ENCODE peak calls at places on chromosomes 2 and 18, in nine cellular contexts. D, R, W, U, C, Y, O, Q and J are unnamed samples.

GRCh38 chr2:157056200-157056676 is 201.3 kb upstream of the GALNT5 start:
- DNase-seq in Q (no peak), C (no peak), W (no peak), D (no peak), O (no peak), U (peak), Y (no peak), R (no peak), J (no peak)

GRCh38 chr2:41944218-41944880 is 103.5 kb upstream of the PKDCC start:
- DNase-seq in W (no peak), Y (no peak), R (no peak), Q (no peak), C (no peak), U (no peak), O (no peak), D (no peak), J (no peak)

GRCh38 chr18:29147944-29148343 is 971.0 kb upstream of the CDH2 start:
- DNase-seq in U (peak), O (no peak), W (peak), C (no peak), D (peak), Y (no peak), Q (no peak), R (no peak), J (no peak)

GRCh38 chr2:144331652-144332355 is 188.1 kb downstream of the ZEB2 start:
- DNase-seq in C (no peak), O (no peak), D (peak), Q (peak), U (no peak), Y (peak), W (peak), R (peak), J (no peak)

GRCh38 chr2:70724366-70724765 is 43.6 kb downstream of the ADD2 start:
- DNase-seq in U (no peak), O (no peak), Q (no peak), W (no peak), D (no peak), Y (no peak), C (no peak), R (peak), J (no peak)

GRCh38 chr18:44579028-44579692 is 101.5 kb upstream of the SETBP1 start:
- DNase-seq in Y (no peak), D (no peak), C (no peak), R (no peak), U (peak), Q (no peak), O (peak), W (peak), J (peak)

GRCh38 chr2:309148-309969 is 21.5 kb upstream of the ALKAL2 start:
- DNase-seq in U (peak), Q (no peak), C (no peak), Y (no peak), R (no peak), O (no peak), W (peak), D (no peak), J (peak)

GRCh38 chr2:233424028-233424951 is 70.0 kb downstream of the DGKD start:
- DNase-seq in Y (no peak), D (no peak), W (no peak), R (peak), U (no peak), C (peak), O (no peak), Q (peak), J (no peak)

GRCh38 chr2:85110991-85111560 is 22.1 kb upstream of the TCF7L1 start:
- DNase-seq in W (no peak), Y (no peak), D (no peak), R (no peak), U (no peak), O (no peak), Q (no peak), C (no peak), J (no peak)

GRCh38 chr2:8525582-8526402 is 156.1 kb upstream of the ID2 start:
- DNase-seq in O (peak), U (peak), R (peak), Y (peak), D (no peak), Q (no peak), W (peak), C (no peak), J (no peak)

GRCh38 chr2:54106631-54107454 is 8.6 kb upstream of the ACYP2 start:
- DNase-seq in D (no peak), R (no peak), W (peak), O (peak), C (no peak), U (peak), Q (no peak), Y (no peak), J (peak)

GRCh38 chr2:141519906-141520305 is 610.9 kb downstream of the LRP1B start:
- DNase-seq in W (no peak), D (no peak), C (no peak), R (no peak), U (no peak), O (no peak), Q (no peak), Y (no peak), J (no peak)

GRCh38 chr2:39118786-39119499 is 1.9 kb downstream of the SOS1 start:
- DNase-seq in C (no peak), D (no peak), Y (no peak), U (peak), Q (no peak), O (no peak), W (no peak), R (no peak), J (no peak)

GRCh38 chr2:55887906-55888625 is 35.5 kb downstream of the EFEMP1 start:
- DNase-seq in R (no peak), Q (no peak), Y (no peak), D (no peak), W (no peak), C (no peak), U (peak), O (no peak), J (no peak)

GRCh38 chr2:242075683-242076082 is 206.2 kb downstream of the RTP5 start:
- DNase-seq in D (no peak), C (no peak), U (peak), W (no peak), Q (no peak), O (peak), R (no peak), Y (no peak), J (no peak)

GRCh38 chr2:128062571-128062970 is 28.4 kb upstream of the UGGT1 start:
- DNase-seq in R (no peak), C (no peak), O (no peak), Y (no peak), Q (no peak), U (no peak), W (no peak), D (no peak), J (no peak)

GRCh38 chr2:153391131-153391530 is 87.4 kb downstream of the RPRM start:
- DNase-seq in Y (no peak), O (no peak), C (no peak), U (no peak), R (no peak), D (no peak), Q (no peak), W (no peak), J (no peak)

GRCh38 chr2:180261976-180262375 is 254.9 kb upstream of the CWC22 start:
- DNase-seq in R (no peak), Q (no peak), D (no peak), O (no peak), W (no peak), C (no peak), Y (no peak), U (no peak), J (no peak)

GRCh38 chr2:47043142-47043890 is 111.8 kb downstream of the STPG4 start:
- DNase-seq in O (peak), U (peak), Y (peak), D (no peak), C (no peak), Q (no peak), W (no peak), R (peak), J (no peak)
- H3K4me3 ChIP-seq in O (no peak), U (no peak), Y (no peak), D (peak), C (no peak), Q (peak), W (no peak), R (no peak), J (no peak)

GRCh38 chr2:29064746-29065478 is 9.4 kb downstream of the PCARE start:
- DNase-seq in D (no peak), Y (no peak), C (no peak), O (no peak), U (no peak), R (no peak), Q (no peak), W (peak), J (no peak)

GRCh38 chr2:29065479-29065847 is 8.9 kb downstream of the PCARE start:
- DNase-seq in D (no peak), R (no peak), W (no peak), Q (no peak), U (no peak), O (no peak), Y (no peak), C (no peak), J (no peak)

GRCh38 chr2:29063056-29063455 is 11.3 kb downstream of the PCARE start:
- DNase-seq in W (no peak), U (no peak), Q (no peak), Y (no peak), O (peak), D (no peak), C (no peak), R (no peak), J (no peak)

GRCh38 chr2:29062371-29062770 is 12.0 kb downstream of the PCARE start:
- DNase-seq in Y (no peak), W (no peak), Q (no peak), C (no peak), D (no peak), R (no peak), U (no peak), O (no peak), J (no peak)

GRCh38 chr2:29063646-29064372 is 10.5 kb downstream of the PCARE start:
- DNase-seq in O (peak), D (peak), Y (no peak), Q (no peak), R (no peak), W (peak), U (peak), C (no peak), J (no peak)
- H3K4me3 ChIP-seq in O (no peak), D (no peak), Y (no peak), Q (peak), R (no peak), W (no peak), U (no peak), C (no peak), J (no peak)

DNA sequence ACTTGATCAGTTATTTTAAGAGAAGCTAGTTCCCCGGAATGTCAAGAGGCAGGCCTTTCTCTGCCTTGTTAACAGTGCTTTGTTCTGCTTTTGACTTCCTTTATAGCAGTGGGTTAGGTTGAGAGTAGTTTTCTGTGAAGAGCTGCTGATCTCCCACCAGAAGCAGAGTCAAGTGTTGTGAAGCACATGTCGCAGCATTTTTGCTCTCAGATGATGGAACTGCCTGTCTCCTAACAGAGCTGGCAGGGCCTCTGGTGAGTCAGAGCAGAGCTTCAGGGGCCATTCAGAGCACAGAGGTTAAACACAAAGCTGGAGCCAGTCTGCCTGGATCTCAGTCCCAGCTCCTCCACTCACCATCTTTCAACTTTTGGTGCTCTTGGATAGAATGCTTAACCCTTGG is 871.9 kb downstream of the SLC4A3 start:
- DNase-seq in Y (no peak), R (peak), U (peak), W (peak), O (no peak), Q (no peak), D (no peak), C (no peak), J (no peak)
- H3K4me3 ChIP-seq in Y (no peak), R (no peak), U (no peak), W (no peak), O (no peak), Q (no peak), D (no peak), C (no peak), J (no peak)

GRCh38 chr2:178152033-178152432 is 39.8 kb downstream of the RBM45 start:
- DNase-seq in D (no peak), U (peak), Q (no peak), C (no peak), O (peak), Y (no peak), W (no peak), R (no peak), J (no peak)
- H3K4me3 ChIP-seq in D (no peak), U (no peak), Q (no peak), C (no peak), O (no peak), Y (no peak), W (no peak), R (no peak), J (no peak)

GRCh38 chr2:118842687-118843491 is 4.6 kb downstream of the EN1 start:
- DNase-seq in Q (no peak), U (no peak), D (no peak), W (peak), O (no peak), R (no peak), Y (peak), C (peak), J (no peak)
- H3K4me3 ChIP-seq in Q (peak), U (no peak), D (peak), W (peak), O (no peak), R (peak), Y (peak), C (peak), J (no peak)